ENCODE peak calls at places on chromosome X, in seven cellular contexts. I is choroid plexus epithelial cell; N is AG08396; Z is activated CD4-positive, alpha-beta T cell treated with anti-CD3 and anti-CD28 coated beads for 24 hours; T is activated T-helper 1 cell treated with Interleukin-2 at 50 U/mL for 16 hours; U is fibroblast of gingiva; Y is dorsolateral prefrontal cortex. S is an unnamed sample.

GRCh38 chrX:67604979-67605703 is 61.3 kb downstream of the AR start:
- DNase-seq in T (no peak), Y (no peak), N (peak), Z (no peak), U (peak), I (peak), S (no peak)

GRCh38 chrX:135985123-135985973 is at the start of gene SLC9A6:
- DNase-seq in U (peak), N (peak), T (peak), Z (peak), Y (peak), I (peak), S (peak)

GRCh38 chrX:133045986-133046385 is 50.9 kb downstream of the USP26 start:
- DNase-seq in Z (no peak), U (no peak), Y (no peak), I (peak), N (peak), T (no peak), S (no peak)

GRCh38 chrX:68511255-68511654 is 12.4 kb downstream of the YIPF6 start:
- DNase-seq in N (peak), T (no peak), I (peak), Y (peak), U (peak), Z (peak), S (no peak)

GRCh38 chrX:133776072-133776471 is 209.3 kb downstream of the GPC3 start:
- DNase-seq in N (no peak), T (no peak), Y (no peak), Z (peak), I (peak), U (no peak), S (peak)

GRCh38 chrX:143437439-143437838 is 79.8 kb downstream of the SPANXN3 start:
- DNase-seq in N (no peak), Y (no peak), Z (no peak), U (no peak), I (no peak), T (no peak), S (no peak)

GRCh38 chrX:53287493-53288138 is 6.2 kb upstream of the IQSEC2 start:
- DNase-seq in T (peak), U (peak), I (peak), N (peak), Z (no peak), Y (no peak), S (peak)

GRCh38 chrX:153648358-153649177 is 1.6 kb downstream of the DUSP9 start:
- DNase-seq in U (no peak), T (no peak), I (no peak), Z (no peak), Y (no peak), N (no peak), S (no peak)

GRCh38 chrX:12138366-12139313 is at the start of gene FRMPD4:
- DNase-seq in N (peak), I (no peak), T (no peak), U (no peak), Z (no peak), Y (no peak), S (no peak)

GRCh38 chrX:148417934-148418333 is 82.5 kb upstream of the AFF2 start:
- DNase-seq in Z (no peak), T (no peak), Y (no peak), N (no peak), I (no peak), U (no peak), S (no peak)

GRCh38 chrX:137313627-137314026 is 252.3 kb upstream of the ZIC3 start:
- DNase-seq in Y (no peak), T (no peak), N (no peak), Z (no peak), U (no peak), I (no peak), S (no peak)

GRCh38 chrX:17529349-17529748 is 154.3 kb downstream of the NHS start:
- DNase-seq in Z (no peak), T (no peak), I (no peak), Y (no peak), U (no peak), N (no peak), S (no peak)

GRCh38 chrX:12825801-12826200 is 34.6 kb downstream of the PRPS2 start:
- DNase-seq in T (no peak), N (peak), I (peak), Y (no peak), U (no peak), Z (no peak), S (no peak)

GRCh38 chrX:63657821-63658220 is 127.2 kb downstream of the ARHGEF9 start:
- DNase-seq in Z (no peak), Y (no peak), N (peak), U (peak), T (no peak), I (peak), S (no peak)

GRCh38 chrX:39689374-39690104 is 408.2 kb downstream of the BCOR start:
- DNase-seq in Y (no peak), Z (no peak), I (no peak), N (no peak), U (no peak), T (no peak), S (no peak)

GRCh38 chrX:53242310-53242709 is 17.3 kb upstream of the KDM5C start:
- DNase-seq in Z (no peak), U (no peak), Y (no peak), I (no peak), T (no peak), N (no peak), S (no peak)

GRCh38 chrX:16839224-16839851 is 30.8 kb downstream of the RBBP7 start:
- DNase-seq in T (no peak), Y (no peak), N (no peak), I (no peak), Z (no peak), U (no peak), S (no peak)

GRCh38 chrX:49042581-49043219 is 457 bp downstream of the TFE3 start:
- DNase-seq in U (no peak), I (peak), N (no peak), Y (no peak), Z (no peak), T (no peak), S (no peak)

GRCh38 chrX:13968198-13968597 is 61.5 kb downstream of the GEMIN8 start:
- DNase-seq in N (no peak), Z (no peak), T (no peak), I (no peak), U (no peak), Y (no peak), S (no peak)